ENCODE peak calls at places on chromosomes 1 and 21, in four cellular contexts. Z is sigmoid colon, Y is upper lobe of right lung, X is tibial artery. I is an unnamed sample. For H3K4me1, the result is how much of the 10 kb centered on the place peaks cover.

GRCh38 chr1:196178083-196178635 is 430.1 kb downstream of the KCNT2 start:
- DNase-seq in Z (no peak), Y (no peak), X (no peak), I (no peak)

GRCh38 chr1:7046314-7046713 is 261.1 kb downstream of the CAMTA1 start:
- DNase-seq in Z (no peak), Y (no peak), X (no peak), I (no peak)

GRCh38 chr1:199113265-199113869 is 474.5 kb downstream of the PTPRC start:
- DNase-seq in Z (no peak), Y (peak), X (no peak), I (no peak)

GRCh38 chr1:174217787-174218574 is 58.7 kb downstream of the RABGAP1L start:
- DNase-seq in Z (no peak), Y (no peak), X (no peak), I (no peak)

GRCh38 chr1:34786521-34787325 is 5.7 kb downstream of the GJB3 start:
- DNase-seq in Z (peak), Y (no peak), X (peak), I (no peak)

GRCh38 chr1:9539829-9540550 is 725 bp downstream of the SLC25A33 start:
- DNase-seq in Z (peak), Y (peak), X (peak), I (no peak)

GRCh38 chr1:39609618-39610331 is 29.7 kb downstream of the HEYL start:
- DNase-seq in Z (peak), Y (peak), X (peak), I (no peak)

GRCh38 chr1:220483700-220484099 is 44.2 kb upstream of the MARK1 start:
- DNase-seq in Z (no peak), Y (no peak), X (peak), I (no peak)

GRCh38 chr1:34306568-34306967 is 129.9 kb downstream of the C1orf94 start:
- DNase-seq in Z (no peak), Y (no peak), X (no peak), I (no peak)

GRCh38 chr1:87644500-87645245 is 316.0 kb downstream of the LMO4 start:
- DNase-seq in Z (no peak), Y (no peak), X (no peak), I (no peak)

GRCh38 chr1:91637539-91637994 is 136.9 kb downstream of the CDC7 start:
- DNase-seq in Z (no peak), Y (no peak), X (no peak), I (no peak)

GRCh38 chr21:43193651-43194302 is 25.0 kb downstream of the CRYAA start:
- DNase-seq in Z (peak), Y (peak), X (no peak), I (peak)

GRCh38 chr21:42146821-42147220 is 72.1 kb upstream of the ABCG1 start:
- DNase-seq in Z (peak), Y (peak), X (no peak), I (no peak)

GRCh38 chr21:42148097-42148496 is 70.8 kb upstream of the ABCG1 start:
- DNase-seq in Z (peak), Y (no peak), X (no peak), I (no peak)

GRCh38 chr21:42148584-42148983 is 70.4 kb upstream of the ABCG1 start:
- DNase-seq in Z (peak), Y (no peak), X (no peak), I (no peak)

GRCh38 chr21:42146251-42146805 is 72.6 kb upstream of the ABCG1 start:
- DNase-seq in Z (no peak), Y (peak), X (no peak), I (no peak)

GRCh38 chr21:42147386-42148020 is 71.4 kb upstream of the ABCG1 start:
- DNase-seq in Z (peak), Y (peak), X (no peak), I (no peak)
- TF ChIP-seq CTCF in Z (no peak), Y (no peak), X (no peak), I (no peak)

DNA sequence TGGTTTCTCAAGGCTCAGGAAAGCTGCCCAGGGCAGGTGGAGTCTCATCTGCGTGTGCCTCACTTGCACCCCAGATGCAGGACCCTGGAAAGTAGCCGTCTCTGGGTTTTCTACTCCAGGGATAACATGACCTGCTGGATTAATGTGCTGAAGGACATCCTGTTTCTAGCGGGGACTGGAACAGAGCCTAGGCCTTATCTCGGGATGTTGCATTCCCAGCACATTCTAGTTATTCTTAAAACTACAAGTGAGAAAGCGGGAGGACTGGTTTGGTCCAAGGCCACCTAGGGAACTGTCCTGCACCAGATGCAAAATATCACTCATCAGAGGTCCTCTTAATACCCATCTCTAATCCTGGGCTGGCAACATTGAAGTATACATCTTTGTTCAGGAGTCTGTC is 179.9 kb downstream of the ZC3H11B start:
- DNase-seq in Z (no peak), Y (no peak), X (no peak), I (no peak)
- H3K4me1 ChIP-seq in Z (under half), Y (under half), X (under half), I (under half)

GRCh38 chr1:56516539-56517252 is 62.7 kb downstream of the PLPP3 start:
- DNase-seq in Z (no peak), Y (no peak), X (no peak), I (no peak)
- H3K4me3 ChIP-seq in Z (no peak), Y (no peak), X (no peak), I (no peak)

DNA sequence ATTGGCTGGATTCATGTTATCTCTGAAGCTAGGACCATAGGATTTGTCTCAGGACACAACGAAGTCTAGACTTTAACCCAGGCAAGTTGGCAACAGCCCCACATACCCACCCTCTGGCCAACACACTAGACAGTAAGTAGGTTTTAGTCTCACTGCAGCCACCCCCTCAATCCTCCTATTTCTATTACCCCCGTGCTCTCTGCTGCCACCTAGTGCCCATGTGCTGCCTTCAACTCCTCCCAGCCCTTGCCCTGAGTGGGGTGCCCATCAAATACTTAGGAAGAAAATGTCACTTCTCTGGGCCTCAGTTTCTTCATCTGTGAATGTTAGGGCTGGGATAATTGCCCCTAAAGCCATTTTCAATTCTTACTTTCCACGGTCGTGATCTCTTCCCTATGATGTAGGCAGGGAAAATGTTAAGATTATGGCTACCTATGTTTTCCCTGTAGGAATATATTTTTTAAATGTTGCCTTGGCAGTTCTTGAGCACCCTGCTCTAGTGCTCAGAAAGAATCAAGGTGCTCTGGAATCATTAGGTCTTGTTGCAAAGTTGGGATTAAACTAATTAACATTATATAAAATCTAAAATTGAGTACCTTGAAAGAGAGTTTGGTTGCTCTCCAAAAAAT is 213.0 kb downstream of the LMX1A start:
- DNase-seq in Z (no peak), Y (no peak), X (no peak), I (no peak)
- TF ChIP-seq CTCF in Z (no peak), Y (peak), X (no peak), I (peak)

GRCh38 chr1:13751458-13751871 is 51.5 kb downstream of the PRDM2 start:
- DNase-seq in Z (no peak), Y (no peak), X (no peak), I (no peak)

GRCh38 chr1:13749543-13750307 is 49.7 kb downstream of the PRDM2 start:
- DNase-seq in Z (peak), Y (peak), X (peak), I (no peak)

GRCh38 chr1:13752852-13753251 is 52.9 kb downstream of the PRDM2 start:
- DNase-seq in Z (no peak), Y (no peak), X (no peak), I (no peak)

GRCh38 chr1:13754003-13754402 is 54.0 kb downstream of the PRDM2 start:
- DNase-seq in Z (no peak), Y (no peak), X (no peak), I (no peak)

DNA sequence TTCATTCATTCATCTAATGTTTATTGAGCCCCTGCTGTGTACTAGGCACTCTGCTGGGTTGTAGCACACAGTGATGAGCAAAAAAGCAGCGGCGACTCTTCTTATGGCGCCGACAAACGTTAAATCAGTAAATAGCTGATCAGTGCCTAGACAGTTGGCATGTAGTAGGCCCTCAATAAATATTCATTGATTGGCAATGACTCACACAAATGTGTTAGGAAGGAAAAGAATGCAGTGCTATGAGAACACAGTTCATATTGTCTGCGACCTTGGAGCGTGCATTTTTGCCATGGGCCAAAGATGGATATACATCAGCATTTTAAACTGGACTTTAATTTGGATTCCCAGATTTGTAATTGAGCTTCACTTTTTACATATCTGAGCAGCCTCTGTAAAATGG is 52.0 kb downstream of the PRDM2 start:
- DNase-seq in Z (no peak), Y (no peak), X (no peak), I (no peak)
- H3K4me1 ChIP-seq in Z (half or more), Y (under half), X (under half), I (under half)

GRCh38 chr1:234724517-234725176 is 114.7 kb upstream of the IRF2BP2 start:
- DNase-seq in Z (peak), Y (peak), X (peak), I (no peak)
- H3K4me3 ChIP-seq in Z (no peak), Y (peak), X (peak), I (no peak)

DNA sequence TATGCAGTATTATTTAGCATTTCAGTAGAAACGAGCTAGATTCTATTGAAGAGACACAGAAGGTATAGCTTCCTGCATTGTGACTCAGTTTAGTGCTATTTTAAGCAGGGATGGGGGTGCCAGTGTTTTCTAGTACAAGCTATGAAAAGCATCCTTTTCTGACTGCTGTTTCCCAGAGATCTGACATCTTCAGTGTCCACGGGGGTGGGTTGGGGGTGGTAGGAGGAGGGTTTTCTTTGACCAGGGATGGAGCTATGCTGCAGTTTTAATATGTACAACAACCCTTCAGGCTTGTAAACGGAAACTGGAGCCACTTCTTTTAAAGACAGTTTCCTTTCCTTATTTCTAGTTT is 2.7 kb upstream of the NEGR1 start:
- DNase-seq in Z (peak), Y (no peak), X (peak), I (no peak)
- TF ChIP-seq CTCF in Z (no peak), Y (no peak), X (no peak), I (no peak)

GRCh38 chr1:27577504-27578188 is 26.3 kb downstream of the AHDC1 start:
- DNase-seq in Z (peak), Y (no peak), X (no peak), I (no peak)
- H3K4me1 ChIP-seq in Z (half or more), Y (under half), X (under half), I (under half)

I was measured in RWPE2.